ENCODE peak calls at places on chromosome 5, in seven cellular contexts. Q, I, B, E, Y, V and T are unnamed samples.

GRCh38 chr5:136203303-136203922 is 10.5 kb upstream of the SMIM32 start:
- DNase-seq in Q (no peak), I (no peak), B (peak), E (no peak), Y (no peak), V (no peak), T (no peak)

GRCh38 chr5:89187883-89188465 is 305.0 kb upstream of the MEF2C start:
- DNase-seq in Q (no peak), I (no peak), B (no peak), E (no peak), Y (peak), V (no peak), T (no peak)

GRCh38 chr5:172453986-172454354 is 355 bp downstream of the SH3PXD2B start:
- DNase-seq in Q (no peak), I (peak), B (no peak), E (no peak), Y (no peak), V (no peak), T (no peak)

GRCh38 chr5:103041071-103041676 is 78.8 kb downstream of the GIN1 start:
- DNase-seq in Q (no peak), I (peak), B (no peak), E (peak), Y (peak), V (peak), T (no peak)

GRCh38 chr5:61362796-61363364 is 30.8 kb downstream of the ZSWIM6 start:
- DNase-seq in Q (no peak), I (peak), B (no peak), E (no peak), Y (no peak), V (peak), T (no peak)

GRCh38 chr5:161547573-161548471 is 1.3 kb upstream of the GABRB2 start:
- DNase-seq in Q (no peak), I (no peak), B (no peak), E (no peak), Y (no peak), V (no peak), T (no peak)

GRCh38 chr5:103139264-103139865 is 19.3 kb downstream of the PPIP5K2 start:
- DNase-seq in Q (peak), I (peak), B (peak), E (peak), Y (peak), V (peak), T (peak)

GRCh38 chr5:73796164-73797141 is 170.5 kb downstream of the ARHGEF28 start:
- DNase-seq in Q (peak), I (peak), B (no peak), E (peak), Y (no peak), V (peak), T (no peak)

GRCh38 chr5:175035882-175036533 is 311.6 kb downstream of the MSX2 start:
- DNase-seq in Q (no peak), I (no peak), B (no peak), E (no peak), Y (no peak), V (no peak), T (no peak)

GRCh38 chr5:150017606-150018005 is 17.1 kb downstream of the HMGXB3 start:
- DNase-seq in Q (no peak), I (peak), B (no peak), E (no peak), Y (no peak), V (peak), T (no peak)

GRCh38 chr5:145917288-145917687 is 19.1 kb upstream of the SH3RF2 start:
- DNase-seq in Q (no peak), I (no peak), B (no peak), E (no peak), Y (no peak), V (no peak), T (no peak)

GRCh38 chr5:38670878-38671277 is 114.4 kb upstream of the LIFR start:
- DNase-seq in Q (no peak), I (peak), B (peak), E (no peak), Y (no peak), V (peak), T (no peak)

GRCh38 chr5:53419247-53419646 is 61.2 kb upstream of the FST start:
- DNase-seq in Q (no peak), I (peak), B (no peak), E (peak), Y (no peak), V (peak), T (no peak)

GRCh38 chr5:108629779-108630178 is 117.9 kb upstream of the FER start:
- DNase-seq in Q (no peak), I (no peak), B (no peak), E (no peak), Y (no peak), V (no peak), T (no peak)

GRCh38 chr5:1255081-1255561 is 29.9 kb downstream of the SLC6A18 start:
- DNase-seq in Q (no peak), I (no peak), B (no peak), E (no peak), Y (no peak), V (no peak), T (no peak)

GRCh38 chr5:68460147-68460760 is 244.7 kb downstream of the PIK3R1 start:
- DNase-seq in Q (no peak), I (peak), B (no peak), E (peak), Y (peak), V (peak), T (no peak)

GRCh38 chr5:156704139-156704538 is 146.0 kb upstream of the PPP1R2B start:
- DNase-seq in Q (no peak), I (no peak), B (no peak), E (no peak), Y (no peak), V (no peak), T (no peak)

GRCh38 chr5:27020965-27021364 is 17.4 kb downstream of the CDH9 start:
- DNase-seq in Q (no peak), I (peak), B (no peak), E (no peak), Y (peak), V (peak), T (no peak)

GRCh38 chr5:121981254-121981653 is 19.5 kb downstream of the SRFBP1 start:
- DNase-seq in Q (no peak), I (no peak), B (no peak), E (no peak), Y (no peak), V (no peak), T (no peak)

GRCh38 chr5:91125916-91126315 is 257.2 kb downstream of the ARRDC3 start:
- DNase-seq in Q (no peak), I (no peak), B (no peak), E (no peak), Y (no peak), V (no peak), T (no peak)

GRCh38 chr5:134508521-134509195 is 16.8 kb upstream of the JADE2 start:
- DNase-seq in Q (no peak), I (no peak), B (no peak), E (no peak), Y (no peak), V (no peak), T (no peak)

GRCh38 chr5:110899566-110900412 is 161.0 kb downstream of the SLC25A46 start:
- DNase-seq in Q (no peak), I (peak), B (no peak), E (no peak), Y (no peak), V (peak), T (no peak)

GRCh38 chr5:174793076-174793475 is 68.7 kb downstream of the MSX2 start:
- DNase-seq in Q (no peak), I (no peak), B (peak), E (no peak), Y (no peak), V (no peak), T (no peak)

GRCh38 chr5:149656576-149657182 is 73.4 kb upstream of the PPARGC1B start:
- DNase-seq in Q (peak), I (peak), B (no peak), E (no peak), Y (peak), V (peak), T (no peak)

GRCh38 chr5:142432961-142433360 is 108.1 kb upstream of the SPRY4 start:
- DNase-seq in Q (no peak), I (no peak), B (no peak), E (no peak), Y (no peak), V (no peak), T (no peak)

GRCh38 chr5:134132372-134133212 is 18.1 kb downstream of the TCF7 start:
- DNase-seq in Q (no peak), I (no peak), B (no peak), E (no peak), Y (no peak), V (no peak), T (no peak)

GRCh38 chr5:93511445-93511844 is 69.6 kb downstream of the NR2F1-AS1 start:
- DNase-seq in Q (no peak), I (no peak), B (no peak), E (no peak), Y (no peak), V (no peak), T (no peak)

GRCh38 chr5:170502692-170503091 is 1.1 kb upstream of the KCNIP1 start:
- DNase-seq in Q (no peak), I (no peak), B (no peak), E (no peak), Y (no peak), V (no peak), T (no peak)

DNA sequence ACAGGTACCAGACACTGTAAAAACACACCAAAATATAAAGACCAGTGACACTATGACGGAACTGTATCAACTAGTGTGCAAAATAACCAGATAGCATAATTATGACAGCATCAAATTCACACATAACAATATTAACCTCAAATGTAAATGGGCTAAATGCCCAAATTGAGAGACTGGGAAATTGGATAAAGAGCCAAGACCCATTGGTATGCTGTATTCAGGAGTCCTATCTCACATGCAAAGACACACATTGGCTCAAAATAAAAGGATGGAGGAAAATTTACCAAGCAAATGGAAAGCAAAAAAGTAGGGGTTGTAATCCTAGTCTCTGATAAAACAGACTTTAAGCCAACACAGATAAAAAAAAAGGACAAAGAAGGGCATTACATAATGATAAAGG is 416.3 kb upstream of the ZNF608 start:
- DNase-seq in Q (no peak), I (no peak), B (no peak), E (no peak), Y (no peak), V (no peak), T (no peak)
- TF ChIP-seq CTCF in Q (no peak), I (no peak), B (no peak), E (no peak), Y (no peak), V (no peak), T (no peak)

GRCh38 chr5:66828551-66829421 is 232.6 kb downstream of the MAST4 start:
- DNase-seq in Q (peak), I (peak), B (no peak), E (no peak), Y (peak), V (peak), T (peak)

GRCh38 chr5:66829826-66830225 is 233.6 kb downstream of the MAST4 start:
- DNase-seq in Q (no peak), I (peak), B (no peak), E (no peak), Y (peak), V (peak), T (no peak)

GRCh38 chr5:66826696-66827095 is 230.5 kb downstream of the MAST4 start:
- DNase-seq in Q (no peak), I (no peak), B (no peak), E (no peak), Y (no peak), V (no peak), T (no peak)

GRCh38 chr5:66828046-66828550 is 231.9 kb downstream of the MAST4 start:
- DNase-seq in Q (no peak), I (no peak), B (no peak), E (no peak), Y (peak), V (no peak), T (no peak)

GRCh38 chr5:66830636-66831035 is 234.4 kb downstream of the MAST4 start:
- DNase-seq in Q (no peak), I (peak), B (no peak), E (no peak), Y (peak), V (no peak), T (no peak)
- TF ChIP-seq CTCF in Q (no peak), I (peak), B (no peak), E (no peak), Y (peak), V (peak), T (no peak)

DNA sequence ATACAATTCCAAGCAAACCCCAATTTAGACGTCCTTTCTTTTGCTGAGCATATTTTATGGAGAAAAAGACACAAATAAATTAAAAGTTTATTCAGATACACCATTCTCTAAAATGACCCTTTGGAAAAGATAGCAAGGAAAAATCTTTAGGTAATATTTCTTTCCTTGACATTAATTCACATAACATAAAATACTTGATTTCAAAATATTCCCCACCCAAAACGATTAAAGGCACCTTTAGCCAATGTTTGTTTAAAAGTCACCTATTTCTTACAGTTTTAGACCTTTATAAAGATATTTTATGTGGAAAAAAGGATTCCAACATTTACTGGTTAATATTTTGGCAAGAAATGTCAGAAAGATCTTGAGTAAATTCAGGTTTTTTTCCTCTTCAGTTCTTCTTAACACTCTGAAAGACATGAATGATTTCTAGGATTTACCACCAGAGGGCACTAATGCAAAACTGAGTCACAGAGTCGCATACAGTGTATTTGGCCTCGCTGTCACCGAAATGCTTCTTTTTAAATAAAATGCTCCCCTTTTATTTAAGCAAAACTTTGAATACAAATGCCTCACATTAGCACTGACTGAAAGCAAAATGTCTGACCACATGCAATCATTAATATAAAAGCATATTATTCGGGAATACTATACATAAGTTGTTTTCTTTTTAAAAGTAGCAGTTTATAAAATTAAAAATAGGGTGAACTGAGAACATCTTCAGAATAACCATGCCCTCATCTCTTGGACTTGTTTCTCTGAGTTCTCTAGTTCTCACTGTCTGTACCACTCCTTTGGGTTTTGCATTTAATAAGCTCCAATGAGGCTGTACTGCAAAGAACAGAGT is 122.5 kb downstream of the SLC1A3 start:
- DNase-seq in Q (no peak), I (peak), B (no peak), E (peak), Y (peak), V (peak), T (no peak)
- TF ChIP-seq CTCF in Q (peak), I (peak), B (peak), E (peak), Y (peak), V (peak), T (peak)

GRCh38 chr5:132456553-132457361 is 33.8 kb downstream of the IRF1 start:
- DNase-seq in Q (peak), I (peak), B (no peak), E (no peak), Y (peak), V (peak), T (peak)
- TF ChIP-seq CTCF in Q (no peak), I (no peak), B (no peak), E (no peak), Y (no peak), V (no peak), T (no peak)